ENCODE peak calls at places on chromosomes 2 and 18, in ten cellular contexts. V is HFFc6; D is NCI-H2029; R is nephron progenitor cell; S is M059J; X is fibroblast of pulmonary artery; J is right cardiac atrium; L is HTR-8/SVneo; C is stimulated activated CD4-positive, alpha-beta T cell treated with anti-CD3 and anti-CD28 coated beads, Interleukin-15, amount 100 ng/mL, for 24 hours; H is foreskin fibroblast. B is an unnamed sample.

GRCh38 chr18:79459946-79460345 is 64.2 kb downstream of the NFATC1 start:
- DNase-seq in C (no peak), J (no peak), L (peak; percentile 18), X (no peak), H (no peak), R (no peak), V (no peak), D (no peak), S (no peak), B (no peak)

GRCh38 chr18:60880184-60880583 is 453.0 kb upstream of the CDH20 start:
- DNase-seq in X (no peak), J (no peak), R (no peak), L (no peak), H (no peak), V (no peak), C (no peak), D (no peak), S (no peak), B (no peak)

GRCh38 chr2:196096982-196097745 is 28.5 kb upstream of the DNAH7 start:
- DNase-seq in R (no peak), L (no peak), D (no peak), J (no peak), X (no peak), C (no peak), S (no peak), V (no peak), H (no peak), B (no peak)

GRCh38 chr2:24926602-24927252 is 6.7 kb upstream of the ADCY3 start:
- DNase-seq in R (peak; percentile 18), S (no peak), L (no peak), C (peak; percentile 73), V (no peak), D (no peak), X (peak; percentile 18), H (peak; percentile 75), J (peak; percentile 90), B (peak; percentile 74)

GRCh38 chr2:33015421-33016142 is 68.8 kb downstream of the LTBP1 start:
- DNase-seq in D (no peak), S (peak; percentile 71), H (peak; percentile 95), C (no peak), L (peak; percentile 18), J (no peak), X (peak; percentile 74), V (peak; percentile 81), R (no peak), B (no peak)

GRCh38 chr2:45782968-45783367 is 131.5 kb downstream of the PRKCE start:
- DNase-seq in S (no peak), L (no peak), X (no peak), R (no peak), V (no peak), C (no peak), H (no peak), D (no peak), J (no peak), B (no peak)

GRCh38 chr2:101047075-101047766 is 45.1 kb downstream of the RPL31 start:
- DNase-seq in H (no peak), D (peak; percentile 7), C (no peak), X (peak; percentile 48), V (no peak), L (no peak), J (no peak), R (peak; percentile 35), S (peak; percentile 95), B (no peak)

GRCh38 chr18:23229472-23229871 is 94.2 kb downstream of the CABLES1 start:
- DNase-seq in S (no peak), H (peak; percentile 50), D (no peak), J (no peak), V (peak; percentile 31), X (peak; percentile 72), R (no peak), L (no peak), C (no peak), B (no peak)

GRCh38 chr18:58247363-58247834 is 203.4 kb downstream of the NEDD4L start:
- DNase-seq in C (no peak), D (no peak), V (no peak), S (no peak), R (peak; percentile 40), L (no peak), H (peak; percentile 22), J (peak; percentile 63), X (peak; percentile 45), B (no peak)

GRCh38 chr2:163834841-163835240 is 99.0 kb upstream of the FIGN start:
- DNase-seq in R (no peak), S (no peak), D (no peak), X (no peak), H (no peak), V (no peak), J (no peak), C (no peak), L (no peak), B (no peak)

GRCh38 chr2:80303825-80304521 is 579 bp downstream of the LRRTM1 start:
- DNase-seq in S (no peak), H (peak; percentile 19), X (no peak), J (no peak), L (peak; percentile 12), V (no peak), D (no peak), C (no peak), R (peak; percentile 63), B (no peak)

GRCh38 chr2:64311948-64312621 is 141.9 kb upstream of the LGALSL start:
- DNase-seq in R (peak; percentile 52), J (peak; percentile 92), S (peak; percentile 73), D (no peak), V (peak; percentile 81), C (no peak), X (peak; percentile 98), L (peak; percentile 95), H (peak; percentile 95), B (no peak)

GRCh38 chr2:46318579-46319460 is 21.6 kb downstream of the EPAS1 start:
- DNase-seq in X (no peak), D (no peak), C (no peak), L (no peak), J (no peak), R (no peak), H (no peak), V (no peak), S (no peak), B (no peak)

GRCh38 chr2:180222642-180223041 is 215.5 kb upstream of the CWC22 start:
- DNase-seq in V (peak; percentile 24), H (peak; percentile 92), X (peak; percentile 96), C (no peak), D (no peak), R (no peak), J (no peak), L (no peak), S (no peak), B (no peak)

GRCh38 chr2:203811491-203812221 is 55.9 kb upstream of the CTLA4 start:
- DNase-seq in X (peak; percentile 87), H (peak; percentile 95), S (peak; percentile 97), J (peak; percentile 82), R (no peak), V (peak; percentile 84), L (peak; percentile 66), C (peak; percentile 86), D (no peak), B (peak; percentile 78)

GRCh38 chr18:35095983-35096676 is 54.9 kb downstream of the MAPRE2 start:
- DNase-seq in C (no peak), J (no peak), H (peak; percentile 42), S (peak; percentile 16), L (no peak), D (no peak), X (no peak), V (peak; percentile 62), R (no peak), B (no peak)

GRCh38 chr18:57543560-57543959 is 42.9 kb downstream of the FECH start:
- DNase-seq in V (no peak), J (no peak), C (no peak), L (no peak), R (no peak), X (no peak), S (no peak), H (peak; percentile 6), D (no peak), B (no peak)

GRCh38 chr18:74373428-74373827 is 57.8 kb downstream of the C18orf63 start:
- DNase-seq in R (no peak), D (no peak), X (no peak), C (peak; percentile 36), S (no peak), J (no peak), L (no peak), H (no peak), V (no peak), B (no peak)

GRCh38 chr2:43227830-43228280 is 1.4 kb upstream of the ZFP36L2 start:
- DNase-seq in R (no peak), D (no peak), X (no peak), C (no peak), S (no peak), H (no peak), V (no peak), J (no peak), L (no peak), B (no peak)

GRCh38 chr2:240780023-240780831 is 39.8 kb downstream of the KIF1A start:
- DNase-seq in J (peak; percentile 38), S (no peak), V (no peak), R (no peak), X (peak; percentile 13), L (no peak), C (no peak), H (peak; percentile 17), D (no peak), B (no peak)

GRCh38 chr2:16166327-16166981 is 226.1 kb downstream of the MYCN start:
- DNase-seq in J (no peak), R (no peak), H (no peak), V (no peak), L (no peak), X (no peak), C (no peak), S (no peak), D (no peak), B (no peak)

GRCh38 chr2:239674981-239675855 is 274.4 kb upstream of the HDAC4 start:
- DNase-seq in X (no peak), C (no peak), H (no peak), L (no peak), S (no peak), V (no peak), R (no peak), J (no peak), D (no peak), B (no peak)

GRCh38 chr2:6480514-6480913 is 385.2 kb downstream of the CMPK2 start:
- DNase-seq in R (no peak), X (no peak), L (no peak), S (no peak), D (no peak), C (no peak), J (no peak), V (no peak), H (no peak), B (no peak)

B was measured in activated CD4-positive, alpha-beta T cell treated with anti-CD3 and anti-CD28 coated beads, Interleukin-2, amount 50 U/mL, for 48 hours.